ENCODE peak calls at places on chromosomes 12 and 14, in nine cellular contexts. One of them, this sample, is unnamed.

GRCh38 chr14:61034416-61035100 is 53.5 kb downstream of the SLC38A6 start:
- DNase-seq in left lung: no peak
- DNase-seq in astrocyte: no peak
- DNase-seq in thoracic aorta: no peak
- DNase-seq in neuronal stem cell: no peak
- DNase-seq in adrenal gland: no peak
- DNase-seq in MM.1S: peak; percentile 47
- DNase-seq in tibial artery: no peak
- DNase-seq in fibroblast of lung: no peak
- DNase-seq in this sample: no peak

GRCh38 chr12:98812225-98812624 is 167.1 kb downstream of the APAF1 start:
- DNase-seq in left lung: no peak
- DNase-seq in astrocyte: no peak
- DNase-seq in thoracic aorta: no peak
- DNase-seq in neuronal stem cell: no peak
- DNase-seq in adrenal gland: no peak
- DNase-seq in MM.1S: no peak
- DNase-seq in tibial artery: no peak
- DNase-seq in fibroblast of lung: no peak
- DNase-seq in this sample: no peak

GRCh38 chr14:90556050-90556477 is 159.2 kb downstream of the CALM1 start:
- DNase-seq in left lung: no peak
- DNase-seq in astrocyte: peak; percentile 11
- DNase-seq in thoracic aorta: no peak
- DNase-seq in neuronal stem cell: peak; percentile 58
- DNase-seq in adrenal gland: peak; percentile 54
- DNase-seq in MM.1S: no peak
- DNase-seq in tibial artery: no peak
- DNase-seq in fibroblast of lung: no peak
- DNase-seq in this sample: no peak

GRCh38 chr12:110254971-110255540 is 26.0 kb upstream of the ATP2A2 start:
- DNase-seq in left lung: no peak
- DNase-seq in astrocyte: no peak
- DNase-seq in thoracic aorta: no peak
- DNase-seq in neuronal stem cell: no peak
- DNase-seq in adrenal gland: no peak
- DNase-seq in MM.1S: no peak
- DNase-seq in tibial artery: no peak
- DNase-seq in fibroblast of lung: no peak
- DNase-seq in this sample: no peak

GRCh38 chr12:116588390-116589028 is 29.3 kb downstream of the MAP1LC3B2 start:
- DNase-seq in left lung: no peak
- DNase-seq in astrocyte: no peak
- DNase-seq in thoracic aorta: no peak
- DNase-seq in neuronal stem cell: no peak
- DNase-seq in adrenal gland: no peak
- DNase-seq in MM.1S: no peak
- DNase-seq in tibial artery: no peak
- DNase-seq in fibroblast of lung: no peak
- DNase-seq in this sample: no peak

GRCh38 chr14:79587194-79587593 is 624.1 kb downstream of the DIO2 start:
- DNase-seq in left lung: no peak
- DNase-seq in astrocyte: no peak
- DNase-seq in thoracic aorta: no peak
- DNase-seq in neuronal stem cell: no peak
- DNase-seq in adrenal gland: no peak
- DNase-seq in MM.1S: no peak
- DNase-seq in tibial artery: no peak
- DNase-seq in fibroblast of lung: peak; percentile 47
- DNase-seq in this sample: no peak

GRCh38 chr14:41799817-41800216 is 193.1 kb downstream of the LRFN5 start:
- DNase-seq in left lung: no peak
- DNase-seq in astrocyte: no peak
- DNase-seq in thoracic aorta: no peak
- DNase-seq in neuronal stem cell: no peak
- DNase-seq in adrenal gland: no peak
- DNase-seq in MM.1S: no peak
- DNase-seq in tibial artery: no peak
- DNase-seq in fibroblast of lung: no peak
- DNase-seq in this sample: no peak

GRCh38 chr12:11658796-11659195 is 9.3 kb downstream of the ETV6 start:
- DNase-seq in left lung: no peak
- DNase-seq in astrocyte: peak; percentile 93
- DNase-seq in thoracic aorta: no peak
- DNase-seq in neuronal stem cell: no peak
- DNase-seq in adrenal gland: no peak
- DNase-seq in MM.1S: no peak
- DNase-seq in tibial artery: no peak
- DNase-seq in fibroblast of lung: peak; percentile 94
- DNase-seq in this sample: no peak

GRCh38 chr14:34722723-34723545 is 8.5 kb upstream of the CFL2 start:
- DNase-seq in left lung: no peak
- DNase-seq in astrocyte: no peak
- DNase-seq in thoracic aorta: no peak
- DNase-seq in neuronal stem cell: peak; percentile 51
- DNase-seq in adrenal gland: peak; percentile 36
- DNase-seq in MM.1S: peak; percentile 23
- DNase-seq in tibial artery: peak; percentile 38
- DNase-seq in fibroblast of lung: peak; percentile 34
- DNase-seq in this sample: peak; percentile 67

GRCh38 chr14:99865408-99865807 is 72.2 kb downstream of the EML1 start:
- DNase-seq in left lung: no peak
- DNase-seq in astrocyte: no peak
- DNase-seq in thoracic aorta: no peak
- DNase-seq in neuronal stem cell: no peak
- DNase-seq in adrenal gland: no peak
- DNase-seq in MM.1S: peak; percentile 31
- DNase-seq in tibial artery: no peak
- DNase-seq in fibroblast of lung: no peak
- DNase-seq in this sample: no peak

GRCh38 chr14:70649803-70650202 is 8.1 kb downstream of the TTC9 start:
- DNase-seq in left lung: no peak
- DNase-seq in astrocyte: no peak
- DNase-seq in thoracic aorta: no peak
- DNase-seq in neuronal stem cell: no peak
- DNase-seq in adrenal gland: no peak
- DNase-seq in MM.1S: no peak
- DNase-seq in tibial artery: no peak
- DNase-seq in fibroblast of lung: no peak
- DNase-seq in this sample: no peak

GRCh38 chr14:70646705-70647104 is 5.0 kb downstream of the TTC9 start:
- DNase-seq in left lung: no peak
- DNase-seq in astrocyte: no peak
- DNase-seq in thoracic aorta: no peak
- DNase-seq in neuronal stem cell: no peak
- DNase-seq in adrenal gland: no peak
- DNase-seq in MM.1S: no peak
- DNase-seq in tibial artery: no peak
- DNase-seq in fibroblast of lung: no peak
- DNase-seq in this sample: no peak

GRCh38 chr14:70651522-70651921 is 9.8 kb downstream of the TTC9 start:
- DNase-seq in left lung: no peak
- DNase-seq in astrocyte: no peak
- DNase-seq in thoracic aorta: no peak
- DNase-seq in neuronal stem cell: no peak
- DNase-seq in adrenal gland: no peak
- DNase-seq in MM.1S: no peak
- DNase-seq in tibial artery: no peak
- DNase-seq in fibroblast of lung: no peak
- DNase-seq in this sample: no peak

GRCh38 chr14:70645892-70646291 is 4.2 kb downstream of the TTC9 start:
- DNase-seq in left lung: no peak
- DNase-seq in astrocyte: no peak
- DNase-seq in thoracic aorta: no peak
- DNase-seq in neuronal stem cell: no peak
- DNase-seq in adrenal gland: no peak
- DNase-seq in MM.1S: no peak
- DNase-seq in tibial artery: no peak
- DNase-seq in fibroblast of lung: no peak
- DNase-seq in this sample: no peak

DNA sequence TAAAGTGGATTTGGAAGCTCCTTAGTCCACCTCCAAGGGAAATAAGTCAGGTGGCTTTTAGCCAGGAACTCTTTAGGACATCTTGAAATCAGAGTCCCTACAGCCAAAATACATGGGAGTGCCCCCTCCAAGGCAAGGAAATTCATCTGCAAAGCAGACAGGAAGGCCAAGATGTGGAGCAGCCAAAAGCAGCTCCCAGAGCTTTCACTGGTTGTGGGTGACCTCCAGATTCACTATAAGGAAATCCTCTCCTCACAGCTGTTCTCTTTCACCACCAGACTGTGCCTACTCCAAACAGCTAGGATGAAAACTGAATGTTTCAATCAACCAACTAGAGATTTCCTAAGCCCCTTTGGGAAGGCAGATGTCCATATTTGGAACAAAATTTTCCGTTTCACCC is 6.7 kb downstream of the TTC9 start:
- DNase-seq in left lung: no peak
- DNase-seq in astrocyte: no peak
- DNase-seq in thoracic aorta: no peak
- DNase-seq in neuronal stem cell: no peak
- DNase-seq in adrenal gland: no peak
- DNase-seq in MM.1S: no peak
- DNase-seq in tibial artery: no peak
- DNase-seq in fibroblast of lung: no peak
- DNase-seq in this sample: no peak
- H3K4me1 ChIP-seq in left lung: peaks cover 3% of the 10 kb centered on the region
- H3K4me1 ChIP-seq in astrocyte: no peaks in the 10 kb centered on the region
- H3K4me1 ChIP-seq in thoracic aorta: no peaks in the 10 kb centered on the region
- H3K4me1 ChIP-seq in neuronal stem cell: peaks cover 4% of the 10 kb centered on the region
- H3K4me1 ChIP-seq in adrenal gland: no peaks in the 10 kb centered on the region
- H3K4me1 ChIP-seq in MM.1S: no peaks in the 10 kb centered on the region
- H3K4me1 ChIP-seq in tibial artery: peaks cover 7% of the 10 kb centered on the region
- H3K4me1 ChIP-seq in fibroblast of lung: no peaks in the 10 kb centered on the region
- H3K4me1 ChIP-seq in this sample: no peaks in the 10 kb centered on the region

DNA sequence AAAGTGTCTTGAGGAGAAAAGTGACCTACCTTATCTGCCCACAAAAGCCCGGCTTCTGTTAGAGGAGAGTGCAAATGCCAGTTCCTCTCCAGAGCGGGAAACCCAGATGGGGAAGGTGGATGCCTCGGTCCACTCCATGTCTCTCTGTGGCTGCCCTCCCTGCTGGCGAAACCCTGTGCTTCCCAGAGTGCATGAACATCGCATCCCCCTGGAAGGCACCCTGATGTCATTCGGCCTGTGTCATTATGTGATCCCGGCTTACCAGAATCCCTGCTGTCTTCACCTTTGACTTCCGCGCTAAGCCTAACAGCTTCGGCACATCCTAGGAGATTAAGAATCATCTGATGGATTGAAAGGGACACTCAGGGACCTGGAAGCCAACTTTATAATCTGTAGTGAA is 6.5 kb downstream of the MLXIP start:
- DNase-seq in left lung: no peak
- DNase-seq in astrocyte: no peak
- DNase-seq in thoracic aorta: no peak
- DNase-seq in neuronal stem cell: no peak
- DNase-seq in adrenal gland: no peak
- DNase-seq in MM.1S: no peak
- DNase-seq in tibial artery: no peak
- DNase-seq in fibroblast of lung: no peak
- DNase-seq in this sample: no peak
- H3K27ac ChIP-seq in left lung: no peak overlapping the region
- H3K27ac ChIP-seq in astrocyte: no peak overlapping the region
- H3K27ac ChIP-seq in thoracic aorta: no peak overlapping the region
- H3K27ac ChIP-seq in neuronal stem cell: no peak overlapping the region
- H3K27ac ChIP-seq in adrenal gland: no peak overlapping the region
- H3K27ac ChIP-seq in MM.1S: no peak overlapping the region
- H3K27ac ChIP-seq in tibial artery: no peak overlapping the region
- H3K27ac ChIP-seq in fibroblast of lung: no peak overlapping the region
- H3K27ac ChIP-seq in this sample: no peak overlapping the region

GRCh38 chr12:1604464-1604863 is 10.1 kb upstream of the FBXL14 start:
- DNase-seq in left lung: no peak
- DNase-seq in astrocyte: no peak
- DNase-seq in thoracic aorta: no peak
- DNase-seq in neuronal stem cell: no peak
- DNase-seq in adrenal gland: no peak
- DNase-seq in MM.1S: no peak
- DNase-seq in tibial artery: no peak
- DNase-seq in fibroblast of lung: no peak
- DNase-seq in this sample: no peak

GRCh38 chr12:1605129-1606020 is 11.0 kb upstream of the FBXL14 start:
- DNase-seq in left lung: peak; percentile 72
- DNase-seq in astrocyte: peak; percentile 67
- DNase-seq in thoracic aorta: no peak
- DNase-seq in neuronal stem cell: peak; percentile 62
- DNase-seq in adrenal gland: peak; percentile 81
- DNase-seq in MM.1S: peak; percentile 51
- DNase-seq in tibial artery: peak; percentile 71
- DNase-seq in fibroblast of lung: peak; percentile 79
- DNase-seq in this sample: peak; percentile 82

GRCh38 chr12:1603621-1604020 is 9.2 kb upstream of the FBXL14 start:
- DNase-seq in left lung: no peak
- DNase-seq in astrocyte: no peak
- DNase-seq in thoracic aorta: no peak
- DNase-seq in neuronal stem cell: no peak
- DNase-seq in adrenal gland: no peak
- DNase-seq in MM.1S: no peak
- DNase-seq in tibial artery: no peak
- DNase-seq in fibroblast of lung: no peak
- DNase-seq in this sample: no peak

GRCh38 chr12:1607940-1608782 is 13.8 kb upstream of the FBXL14 start:
- DNase-seq in left lung: no peak
- DNase-seq in astrocyte: no peak
- DNase-seq in thoracic aorta: no peak
- DNase-seq in neuronal stem cell: no peak
- DNase-seq in adrenal gland: no peak
- DNase-seq in MM.1S: no peak
- DNase-seq in tibial artery: no peak
- DNase-seq in fibroblast of lung: no peak
- DNase-seq in this sample: no peak

DNA sequence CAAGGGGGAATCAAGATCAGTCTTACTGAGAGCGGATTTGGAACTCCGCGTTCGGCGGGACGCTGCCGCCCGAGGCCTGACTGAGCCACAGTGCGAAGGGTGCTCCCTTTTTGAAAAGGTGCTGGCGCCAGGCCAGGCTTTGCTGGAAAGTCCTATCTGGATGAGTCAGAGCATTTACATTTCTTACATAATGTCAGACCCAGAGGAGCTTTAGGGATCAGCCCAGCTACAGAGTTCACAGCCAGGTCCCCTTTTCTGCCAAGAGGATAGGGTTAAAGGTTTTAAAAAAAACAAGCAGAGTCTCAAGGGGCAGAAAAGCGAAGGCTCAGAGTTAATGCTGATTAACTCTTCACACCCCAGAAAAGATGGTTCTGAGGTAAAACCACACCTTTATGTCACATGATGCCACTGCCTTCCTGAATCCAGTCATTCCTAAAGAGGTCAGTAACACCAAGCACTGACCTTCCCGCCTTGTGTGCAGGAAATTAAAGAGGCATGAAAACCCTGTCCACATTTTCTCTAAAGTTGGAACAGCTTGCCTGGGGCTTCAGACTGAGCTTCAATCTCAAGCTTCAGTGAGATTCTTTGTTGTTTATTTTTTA is 11.7 kb upstream of the FBXL14 start:
- DNase-seq in left lung: peak; percentile 91
- DNase-seq in astrocyte: peak; percentile 77
- DNase-seq in thoracic aorta: peak; percentile 69
- DNase-seq in neuronal stem cell: no peak
- DNase-seq in adrenal gland: peak; percentile 90
- DNase-seq in MM.1S: no peak
- DNase-seq in tibial artery: peak; percentile 92
- DNase-seq in fibroblast of lung: peak; percentile 83
- DNase-seq in this sample: peak; percentile 95
- H3K4me3 ChIP-seq in left lung: peak overlapping the region; percentile 24
- H3K4me3 ChIP-seq in astrocyte: peak overlapping the region; percentile 50
- H3K4me3 ChIP-seq in thoracic aorta: peak overlapping the region; percentile 70
- H3K4me3 ChIP-seq in neuronal stem cell: no peak overlapping the region
- H3K4me3 ChIP-seq in adrenal gland: peak overlapping the region; percentile 24
- H3K4me3 ChIP-seq in MM.1S: no peak overlapping the region
- H3K4me3 ChIP-seq in tibial artery: peak overlapping the region; percentile 56
- H3K4me3 ChIP-seq in fibroblast of lung: peak overlapping the region; percentile 46
- H3K4me3 ChIP-seq in this sample: peak overlapping the region; percentile 10

GRCh38 chr12:45975506-45975905 is 14.9 kb downstream of the SCAF11 start:
- DNase-seq in left lung: no peak
- DNase-seq in astrocyte: no peak
- DNase-seq in thoracic aorta: no peak
- DNase-seq in neuronal stem cell: no peak
- DNase-seq in adrenal gland: no peak
- DNase-seq in MM.1S: no peak
- DNase-seq in tibial artery: no peak
- DNase-seq in fibroblast of lung: no peak
- DNase-seq in this sample: no peak
- H3K4me1 ChIP-seq in left lung: no peaks in the 10 kb centered on the region
- H3K4me1 ChIP-seq in astrocyte: peaks cover 20% of the 10 kb centered on the region
- H3K4me1 ChIP-seq in thoracic aorta: peaks cover 54% of the 10 kb centered on the region
- H3K4me1 ChIP-seq in neuronal stem cell: no peaks in the 10 kb centered on the region
- H3K4me1 ChIP-seq in adrenal gland: peaks cover 12% of the 10 kb centered on the region
- H3K4me1 ChIP-seq in MM.1S: no peaks in the 10 kb centered on the region
- H3K4me1 ChIP-seq in tibial artery: peaks cover 34% of the 10 kb centered on the region
- H3K4me1 ChIP-seq in fibroblast of lung: no peaks in the 10 kb centered on the region
- H3K4me1 ChIP-seq in this sample: peaks cover 73% of the 10 kb centered on the region

This sample was measured in right atrium auricular region.